ENCODE peak calls at places on chromosomes 11 and 22, in eight cellular contexts. W is cardiac fibroblast; R is B cell; M is coronary artery; Y is activated CD8-positive, alpha-beta T cell treated with anti-CD3 and anti-CD28 coated beads for 36 hours; D is HCT116; V is fibroblast of lung; A is gastrocnemius medialis. P is an unnamed sample.
A peak's percentile ranks its signal among the peaks of the same experiment; 100 is the strongest.

GRCh38 chr11:7512525-7513209 is 1.1 kb upstream of the PPFIBP2 start:
- DNase-seq in W (peak; percentile 55), R (peak; percentile 82), M (peak; percentile 90), Y (peak; percentile 58), D (no peak), V (no peak), A (peak; percentile 96), P (peak; percentile 85)

GRCh38 chr11:30349885-30350284 is 27.0 kb downstream of the ARL14EP start:
- DNase-seq in W (no peak), R (no peak), M (no peak), Y (no peak), D (no peak), V (no peak), A (no peak), P (no peak)

GRCh38 chr11:86743223-86744118 is 56.9 kb upstream of the PRSS23 start:
- DNase-seq in W (peak; percentile 93), R (no peak), M (peak; percentile 89), Y (peak; percentile 63), D (peak; percentile 95), V (peak; percentile 99), A (peak; percentile 64), P (no peak)

GRCh38 chr11:13775471-13775870 is 107.0 kb downstream of the FAR1 start:
- DNase-seq in W (no peak), R (no peak), M (no peak), Y (no peak), D (no peak), V (no peak), A (no peak), P (no peak)

GRCh38 chr22:36762687-36763260 is 13.1 kb downstream of the IFT27 start:
- DNase-seq in W (peak; percentile 62), R (no peak), M (peak; percentile 59), Y (no peak), D (no peak), V (peak; percentile 7), A (no peak), P (no peak)

GRCh38 chr11:6443269-6444003 is 2.6 kb upstream of the HPX start:
- DNase-seq in W (peak; percentile 76), R (peak; percentile 67), M (no peak), Y (peak; percentile 67), D (no peak), V (peak; percentile 45), A (peak; percentile 33), P (peak; percentile 73)

GRCh38 chr22:50476819-50477344 is 2.0 kb upstream of the SBF1 start:
- DNase-seq in W (no peak), R (no peak), M (no peak), Y (no peak), D (no peak), V (no peak), A (no peak), P (no peak)

GRCh38 chr22:48152916-48153315 is 1390.5 kb downstream of the TBC1D22A start:
- DNase-seq in W (no peak), R (no peak), M (no peak), Y (no peak), D (no peak), V (no peak), A (no peak), P (no peak)

GRCh38 chr11:2775626-2776350 is 76.0 kb upstream of the KCNQ1OT1 start:
- DNase-seq in W (no peak), R (peak; percentile 31), M (peak; percentile 70), Y (no peak), D (no peak), V (no peak), A (no peak), P (no peak)

GRCh38 chr11:64569300-64569970 is 21.6 kb upstream of the SLC22A12 start:
- DNase-seq in W (no peak), R (no peak), M (no peak), Y (no peak), D (no peak), V (no peak), A (no peak), P (no peak)

GRCh38 chr11:78770931-78771330 is 196.3 kb upstream of the NARS2 start:
- DNase-seq in W (no peak), R (no peak), M (no peak), Y (no peak), D (no peak), V (no peak), A (no peak), P (no peak)

GRCh38 chr11:125593113-125593761 is 585 bp downstream of the STT3A start:
- DNase-seq in W (peak; percentile 50), R (no peak), M (peak; percentile 75), Y (no peak), D (peak; percentile 16), V (peak; percentile 60), A (no peak), P (no peak)

GRCh38 chr11:2697871-2698270 is 1.9 kb downstream of the KCNQ1OT1 start:
- DNase-seq in W (no peak), R (no peak), M (no peak), Y (no peak), D (no peak), V (no peak), A (peak; percentile 4), P (no peak)

GRCh38 chr11:30914143-30914762 is 328.1 kb upstream of the MPPED2 start:
- DNase-seq in W (peak; percentile 66), R (no peak), M (no peak), Y (peak; percentile 27), D (peak; percentile 15), V (peak; percentile 50), A (no peak), P (peak; percentile 15)

GRCh38 chr11:64661146-64661545 is 61.9 kb downstream of the NRXN2 start:
- DNase-seq in W (peak; percentile 88), R (no peak), M (peak; percentile 86), Y (no peak), D (no peak), V (peak; percentile 63), A (peak; percentile 67), P (no peak)

GRCh38 chr11:32792948-32793475 is 1.4 kb downstream of the CCDC73 start:
- DNase-seq in W (peak; percentile 45), R (peak; percentile 28), M (no peak), Y (peak; percentile 83), D (peak; percentile 35), V (peak; percentile 12), A (peak; percentile 13), P (peak; percentile 56)

GRCh38 chr11:69121621-69122336 is 34.0 kb upstream of the SMIM38 start:
- DNase-seq in W (no peak), R (no peak), M (no peak), Y (no peak), D (no peak), V (no peak), A (no peak), P (no peak)

DNA sequence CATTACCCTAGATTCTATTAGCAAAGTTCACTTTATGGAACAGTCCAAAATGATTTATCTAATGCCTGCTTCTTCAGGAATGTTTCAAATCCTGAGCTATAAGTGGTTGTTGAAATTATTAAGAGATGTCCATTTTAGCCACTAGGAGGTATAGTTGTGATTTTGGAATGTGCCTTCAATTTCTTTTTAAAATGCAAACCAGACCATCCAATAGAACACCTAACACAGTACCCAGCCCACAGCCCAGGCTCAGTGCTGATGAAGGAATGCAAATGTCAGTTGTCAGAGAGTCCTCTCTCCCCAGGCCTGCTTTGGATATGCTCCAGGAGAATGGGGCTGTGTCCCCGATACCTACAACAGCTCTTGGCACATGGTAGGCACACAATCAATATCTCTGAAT is 85.8 kb upstream of the E2F8 start:
- DNase-seq in W (peak; percentile 66), R (no peak), M (no peak), Y (no peak), D (no peak), V (peak; percentile 4), A (no peak), P (no peak)
- TF ChIP-seq CTCF in W (peak; percentile 43), R (no peak), M (no peak), Y (no peak), D (peak; percentile 35), V (peak; percentile 49), A (no peak), P (no peak)

GRCh38 chr22:23029521-23030228 is 40.6 kb upstream of the GNAZ start:
- DNase-seq in W (no peak), R (no peak), M (no peak), Y (no peak), D (no peak), V (no peak), A (no peak), P (no peak)
- TF ChIP-seq CTCF in W (no peak), R (no peak), M (no peak), Y (no peak), D (no peak), V (no peak), A (no peak), P (no peak)

GRCh38 chr22:46795845-46796565 is 33.6 kb downstream of the TBC1D22A start:
- DNase-seq in W (no peak), R (no peak), M (no peak), Y (no peak), D (no peak), V (no peak), A (no peak), P (no peak)

GRCh38 chr22:46796566-46797195 is 34.2 kb downstream of the TBC1D22A start:
- DNase-seq in W (no peak), R (no peak), M (peak; percentile 70), Y (no peak), D (no peak), V (no peak), A (no peak), P (no peak)

GRCh38 chr22:46798366-46799057 is 36.1 kb downstream of the TBC1D22A start:
- DNase-seq in W (peak; percentile 82), R (peak; percentile 72), M (peak; percentile 77), Y (peak; percentile 85), D (peak; percentile 29), V (peak; percentile 57), A (peak; percentile 61), P (peak; percentile 88)

GRCh38 chr22:46798041-46798365 is 35.6 kb downstream of the TBC1D22A start:
- DNase-seq in W (no peak), R (no peak), M (no peak), Y (no peak), D (no peak), V (no peak), A (no peak), P (no peak)

GRCh38 chr22:46797355-46797754 is 34.9 kb downstream of the TBC1D22A start:
- DNase-seq in W (peak; percentile 43), R (no peak), M (peak; percentile 70), Y (no peak), D (no peak), V (peak; percentile 29), A (no peak), P (no peak)
- TF ChIP-seq CTCF in W (peak; percentile 13), R (no peak), M (no peak), Y (no peak), D (peak; percentile 36), V (peak; percentile 42), A (no peak), P (no peak)

GRCh38 chr22:18997925-18998315 is 61.8 kb upstream of the PRODH start:
- DNase-seq in W (no peak), R (no peak), M (no peak), Y (no peak), D (no peak), V (no peak), A (no peak), P (no peak)

GRCh38 chr22:18997306-18997924 is 61.3 kb upstream of the PRODH start:
- DNase-seq in W (no peak), R (no peak), M (no peak), Y (no peak), D (no peak), V (no peak), A (no peak), P (no peak)

GRCh38 chr22:18999416-18999815 is 63.3 kb upstream of the PRODH start:
- DNase-seq in W (no peak), R (no peak), M (no peak), Y (no peak), D (no peak), V (no peak), A (no peak), P (no peak)

GRCh38 chr22:19001204-19001603 is 65.1 kb upstream of the PRODH start:
- DNase-seq in W (no peak), R (no peak), M (no peak), Y (no peak), D (no peak), V (no peak), A (no peak), P (no peak)

GRCh38 chr22:18998998-18999397 is 62.9 kb upstream of the PRODH start:
- DNase-seq in W (no peak), R (no peak), M (no peak), Y (peak; percentile 62), D (no peak), V (no peak), A (no peak), P (no peak)
- TF ChIP-seq CTCF in W (peak; percentile 24), R (no peak), M (no peak), Y (peak; percentile 44), D (peak; percentile 61), V (no peak), A (no peak), P (no peak)

P was measured in GM13976.